ENCODE peak calls at places on chromosomes 13 and 19, in six cellular contexts. One of them, this sample, is unnamed.
A peak's percentile ranks its signal among the peaks of the same experiment; 100 is the strongest.

GRCh38 chr19:4456566-4456842 is 1.1 kb downstream of the UBXN6 start:
- DNase-seq in IMR-90: peak; percentile 75
- DNase-seq in uterus: no peak
- DNase-seq in thyroid gland: peak; percentile 47
- DNase-seq in stomach: no peak
- DNase-seq in A549: no peak
- DNase-seq in this sample: no peak

GRCh38 chr13:73870036-73870741 is 264.0 kb downstream of the KLF12 start:
- DNase-seq in IMR-90: peak; percentile 42
- DNase-seq in uterus: no peak
- DNase-seq in thyroid gland: no peak
- DNase-seq in stomach: no peak
- DNase-seq in A549: no peak
- DNase-seq in this sample: no peak

GRCh38 chr13:74036373-74036772 is 97.8 kb downstream of the KLF12 start:
- DNase-seq in IMR-90: no peak
- DNase-seq in uterus: no peak
- DNase-seq in thyroid gland: no peak
- DNase-seq in stomach: no peak
- DNase-seq in A549: no peak
- DNase-seq in this sample: no peak

GRCh38 chr19:47275866-47276461 is 1.3 kb downstream of the INAFM1 start:
- DNase-seq in IMR-90: peak; percentile 57
- DNase-seq in uterus: peak; percentile 84
- DNase-seq in thyroid gland: peak; percentile 14
- DNase-seq in stomach: no peak
- DNase-seq in A549: no peak
- DNase-seq in this sample: peak; percentile 68

GRCh38 chr19:53977991-53978731 is 13.3 kb upstream of the CACNG6 start:
- DNase-seq in IMR-90: peak; percentile 84
- DNase-seq in uterus: peak; percentile 21
- DNase-seq in thyroid gland: no peak
- DNase-seq in stomach: no peak
- DNase-seq in A549: peak; percentile 99
- DNase-seq in this sample: no peak

GRCh38 chr19:46386151-46386550 is 27.2 kb downstream of the CCDC8 start:
- DNase-seq in IMR-90: no peak
- DNase-seq in uterus: no peak
- DNase-seq in thyroid gland: no peak
- DNase-seq in stomach: no peak
- DNase-seq in A549: no peak
- DNase-seq in this sample: peak; percentile 26

GRCh38 chr13:25652764-25653163 is 281.0 kb downstream of the ATP8A2 start:
- DNase-seq in IMR-90: no peak
- DNase-seq in uterus: no peak
- DNase-seq in thyroid gland: no peak
- DNase-seq in stomach: no peak
- DNase-seq in A549: no peak
- DNase-seq in this sample: no peak

GRCh38 chr19:7197169-7197759 is 97.0 kb downstream of the INSR start:
- DNase-seq in IMR-90: peak; percentile 96
- DNase-seq in uterus: peak; percentile 94
- DNase-seq in thyroid gland: peak; percentile 93
- DNase-seq in stomach: peak; percentile 92
- DNase-seq in A549: peak; percentile 75
- DNase-seq in this sample: peak; percentile 92

GRCh38 chr19:10828981-10829821 is 6.8 kb downstream of the TMED1 start:
- DNase-seq in IMR-90: no peak
- DNase-seq in uterus: no peak
- DNase-seq in thyroid gland: no peak
- DNase-seq in stomach: no peak
- DNase-seq in A549: no peak
- DNase-seq in this sample: no peak

GRCh38 chr13:65095697-65096096 is 2134.4 kb downstream of the PCDH9 start:
- DNase-seq in IMR-90: no peak
- DNase-seq in uterus: no peak
- DNase-seq in thyroid gland: no peak
- DNase-seq in stomach: no peak
- DNase-seq in A549: no peak
- DNase-seq in this sample: no peak

GRCh38 chr19:33700408-33700757 is 78.6 kb downstream of the CHST8 start:
- DNase-seq in IMR-90: no peak
- DNase-seq in uterus: no peak
- DNase-seq in thyroid gland: no peak
- DNase-seq in stomach: no peak
- DNase-seq in A549: no peak
- DNase-seq in this sample: no peak

GRCh38 chr19:5484398-5485285 is 29.4 kb downstream of the ZNRF4 start:
- DNase-seq in IMR-90: peak; percentile 60
- DNase-seq in uterus: no peak
- DNase-seq in thyroid gland: peak; percentile 20
- DNase-seq in stomach: peak; percentile 29
- DNase-seq in A549: no peak
- DNase-seq in this sample: no peak

GRCh38 chr19:37933965-37934364 is 27.0 kb downstream of the SIPA1L3 start:
- DNase-seq in IMR-90: peak; percentile 20
- DNase-seq in uterus: no peak
- DNase-seq in thyroid gland: peak; percentile 28
- DNase-seq in stomach: peak; percentile 34
- DNase-seq in A549: no peak
- DNase-seq in this sample: no peak

GRCh38 chr13:74479124-74479523 is 344.9 kb upstream of the KLF12 start:
- DNase-seq in IMR-90: no peak
- DNase-seq in uterus: no peak
- DNase-seq in thyroid gland: no peak
- DNase-seq in stomach: no peak
- DNase-seq in A549: no peak
- DNase-seq in this sample: no peak

GRCh38 chr13:75647126-75647784 is 11.1 kb downstream of the LMO7 start:
- DNase-seq in IMR-90: peak; percentile 55
- DNase-seq in uterus: no peak
- DNase-seq in thyroid gland: no peak
- DNase-seq in stomach: no peak
- DNase-seq in A549: no peak
- DNase-seq in this sample: no peak

GRCh38 chr19:38298841-38299680 is 5.0 kb upstream of the C19orf33 start:
- DNase-seq in IMR-90: peak; percentile 64
- DNase-seq in uterus: no peak
- DNase-seq in thyroid gland: no peak
- DNase-seq in stomach: no peak
- DNase-seq in A549: no peak
- DNase-seq in this sample: no peak

GRCh38 chr19:38653028-38653571 is 5.7 kb downstream of the ACTN4 start:
- DNase-seq in IMR-90: peak; percentile 51
- DNase-seq in uterus: no peak
- DNase-seq in thyroid gland: no peak
- DNase-seq in stomach: peak; percentile 63
- DNase-seq in A549: no peak
- DNase-seq in this sample: no peak

GRCh38 chr19:8194528-8195275 is 14.5 kb upstream of the CERS4 start:
- DNase-seq in IMR-90: no peak
- DNase-seq in uterus: no peak
- DNase-seq in thyroid gland: no peak
- DNase-seq in stomach: peak; percentile 35
- DNase-seq in A549: no peak
- DNase-seq in this sample: no peak

GRCh38 chr13:106349080-106349841 is 186.2 kb downstream of the EFNB2 start:
- DNase-seq in IMR-90: peak; percentile 34
- DNase-seq in uterus: no peak
- DNase-seq in thyroid gland: peak; percentile 95
- DNase-seq in stomach: peak; percentile 69
- DNase-seq in A549: no peak
- DNase-seq in this sample: no peak

GRCh38 chr13:75704194-75704941 is 68.2 kb downstream of the LMO7 start:
- DNase-seq in IMR-90: peak; percentile 85
- DNase-seq in uterus: no peak
- DNase-seq in thyroid gland: no peak
- DNase-seq in stomach: no peak
- DNase-seq in A549: no peak
- DNase-seq in this sample: no peak

GRCh38 chr19:45156231-45156630 is 4.6 kb downstream of the NKPD1 start:
- DNase-seq in IMR-90: no peak
- DNase-seq in uterus: no peak
- DNase-seq in thyroid gland: no peak
- DNase-seq in stomach: no peak
- DNase-seq in A549: no peak
- DNase-seq in this sample: no peak

GRCh38 chr13:110564472-110564985 is 3.0 kb upstream of the RAB20 start:
- DNase-seq in IMR-90: no peak
- DNase-seq in uterus: no peak
- DNase-seq in thyroid gland: peak; percentile 66
- DNase-seq in stomach: no peak
- DNase-seq in A549: no peak
- DNase-seq in this sample: no peak

GRCh38 chr19:3773814-3774515 is 1.9 kb upstream of the RAX2 start:
- DNase-seq in IMR-90: no peak
- DNase-seq in uterus: no peak
- DNase-seq in thyroid gland: no peak
- DNase-seq in stomach: no peak
- DNase-seq in A549: no peak
- DNase-seq in this sample: no peak

GRCh38 chr19:11151181-11151580 is 4.4 kb downstream of the SPC24 start:
- DNase-seq in IMR-90: no peak
- DNase-seq in uterus: no peak
- DNase-seq in thyroid gland: no peak
- DNase-seq in stomach: no peak
- DNase-seq in A549: no peak
- DNase-seq in this sample: no peak

GRCh38 chr13:91347996-91348905 is 764 bp downstream of the MIR17HG start:
- DNase-seq in IMR-90: no peak
- DNase-seq in uterus: peak; percentile 43
- DNase-seq in thyroid gland: peak; percentile 46
- DNase-seq in stomach: peak; percentile 53
- DNase-seq in A549: peak; percentile 48
- DNase-seq in this sample: peak; percentile 62

GRCh38 chr19:47176627-47177090 is 46.0 kb downstream of the SAE1 start:
- DNase-seq in IMR-90: peak; percentile 98
- DNase-seq in uterus: no peak
- DNase-seq in thyroid gland: no peak
- DNase-seq in stomach: no peak
- DNase-seq in A549: no peak
- DNase-seq in this sample: no peak

DNA sequence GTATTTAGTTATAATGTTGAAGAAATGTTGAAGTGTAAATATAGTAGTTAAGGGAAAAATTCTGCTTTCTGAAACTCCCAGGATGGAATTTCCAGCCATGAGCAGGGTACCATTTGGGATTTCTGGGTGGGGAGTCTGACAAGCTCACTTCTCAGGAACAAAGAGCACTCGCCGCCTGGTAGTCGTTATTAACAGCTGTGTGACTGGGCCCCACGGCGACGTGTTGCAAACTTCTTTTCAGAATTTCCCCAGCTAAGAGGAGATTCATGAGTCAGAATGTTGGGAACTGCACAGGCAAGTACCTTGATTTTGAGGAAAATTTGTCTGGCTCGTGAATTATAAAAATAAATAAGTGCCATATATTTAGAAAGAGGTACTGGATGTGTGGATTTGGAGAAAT is 103.7 kb downstream of the LACC1 start:
- DNase-seq in IMR-90: peak; percentile 8
- DNase-seq in uterus: no peak
- DNase-seq in thyroid gland: no peak
- DNase-seq in stomach: no peak
- DNase-seq in A549: no peak
- DNase-seq in this sample: no peak
- TF ChIP-seq POLR2A in IMR-90: no peak
- TF ChIP-seq POLR2A in uterus: no peak
- TF ChIP-seq POLR2A in thyroid gland: no peak
- TF ChIP-seq POLR2A in stomach: no peak
- TF ChIP-seq POLR2A in A549: no peak
- TF ChIP-seq POLR2A in this sample: no peak

GRCh38 chr13:32423592-32423991 is 4.3 kb downstream of the N4BP2L1 start:
- DNase-seq in IMR-90: no peak
- DNase-seq in uterus: no peak
- DNase-seq in thyroid gland: no peak
- DNase-seq in stomach: no peak
- DNase-seq in A549: no peak
- DNase-seq in this sample: no peak

GRCh38 chr13:32414580-32414979 is 13.3 kb downstream of the N4BP2L1 start:
- DNase-seq in IMR-90: no peak
- DNase-seq in uterus: no peak
- DNase-seq in thyroid gland: no peak
- DNase-seq in stomach: no peak
- DNase-seq in A549: no peak
- DNase-seq in this sample: no peak

GRCh38 chr13:32417995-32418394 is 9.9 kb downstream of the N4BP2L1 start:
- DNase-seq in IMR-90: no peak
- DNase-seq in uterus: no peak
- DNase-seq in thyroid gland: no peak
- DNase-seq in stomach: no peak
- DNase-seq in A549: no peak
- DNase-seq in this sample: no peak

GRCh38 chr13:32415019-32415418 is 12.9 kb downstream of the N4BP2L1 start:
- DNase-seq in IMR-90: no peak
- DNase-seq in uterus: no peak
- DNase-seq in thyroid gland: no peak
- DNase-seq in stomach: no peak
- DNase-seq in A549: peak; percentile 8
- DNase-seq in this sample: no peak

GRCh38 chr13:32419862-32420261 is 8.1 kb downstream of the N4BP2L1 start:
- DNase-seq in IMR-90: no peak
- DNase-seq in uterus: no peak
- DNase-seq in thyroid gland: no peak
- DNase-seq in stomach: no peak
- DNase-seq in A549: no peak
- DNase-seq in this sample: no peak
- H3K27ac ChIP-seq in IMR-90: no peak overlapping the region
- H3K27ac ChIP-seq in uterus: no peak overlapping the region
- H3K27ac ChIP-seq in thyroid gland: no peak overlapping the region
- H3K27ac ChIP-seq in stomach: no peak overlapping the region
- H3K27ac ChIP-seq in A549: no peak overlapping the region
- H3K27ac ChIP-seq in this sample: no peak overlapping the region

GRCh38 chr19:30896551-30896950 is 452.7 kb downstream of the TSHZ3 start:
- DNase-seq in IMR-90: no peak
- DNase-seq in uterus: no peak
- DNase-seq in thyroid gland: peak; percentile 55
- DNase-seq in stomach: no peak
- DNase-seq in A549: no peak
- DNase-seq in this sample: no peak
- H3K4me3 ChIP-seq in IMR-90: no peak overlapping the region
- H3K4me3 ChIP-seq in uterus: no peak overlapping the region
- H3K4me3 ChIP-seq in thyroid gland: no peak overlapping the region
- H3K4me3 ChIP-seq in stomach: no peak overlapping the region
- H3K4me3 ChIP-seq in A549: no peak overlapping the region
- H3K4me3 ChIP-seq in this sample: no peak overlapping the region

DNA sequence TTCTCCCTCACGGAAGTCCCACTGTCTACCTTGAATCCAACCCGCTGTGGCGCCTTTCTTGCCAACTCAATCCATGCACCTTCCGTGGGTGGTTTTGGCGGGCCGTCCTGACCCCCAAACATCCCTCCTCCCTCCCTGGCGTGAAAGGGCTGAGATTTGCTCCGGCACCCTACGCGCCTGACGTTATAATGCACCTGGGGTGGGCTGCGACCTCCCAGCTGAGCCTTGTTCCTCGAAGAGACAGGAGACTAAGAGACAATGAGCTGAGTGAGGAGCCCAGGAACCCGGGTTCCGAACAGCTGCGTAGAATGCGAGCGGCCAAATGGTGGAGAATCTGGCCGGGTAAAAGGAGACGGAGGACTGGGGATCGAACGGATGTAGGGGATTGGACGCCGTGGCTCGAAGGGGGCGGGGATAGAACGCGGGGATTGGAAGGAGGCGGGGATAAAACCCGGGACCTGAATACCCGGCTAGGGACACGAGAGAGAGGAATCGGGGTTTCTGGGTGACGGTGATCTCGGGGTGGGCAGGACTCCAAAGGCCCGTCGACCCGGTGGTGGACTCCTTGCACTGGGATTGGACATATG is at the start of gene CPT1C:
- DNase-seq in IMR-90: peak; percentile 79
- DNase-seq in uterus: peak; percentile 85
- DNase-seq in thyroid gland: peak; percentile 56
- DNase-seq in stomach: peak; percentile 79
- DNase-seq in A549: no peak
- DNase-seq in this sample: peak; percentile 89
- TF ChIP-seq POLR2A in IMR-90: peak; percentile 73
- TF ChIP-seq POLR2A in uterus: peak; percentile 59
- TF ChIP-seq POLR2A in thyroid gland: no peak
- TF ChIP-seq POLR2A in stomach: no peak
- TF ChIP-seq POLR2A in A549: no peak
- TF ChIP-seq POLR2A in this sample: peak; percentile 55

This sample was measured in ovary.